ENCODE peak calls at places on chromosomes 7 and 10, in four cellular contexts. R is K562, N is H1, D is HepG2. O is an unnamed sample.

GRCh38 chr7:127588019-127588696 is at the start of gene ARF5:
- DNase-seq in R (peak), N (peak), D (peak), O (peak)

GRCh38 chr7:78605131-78605530 is 806.6 kb downstream of the PHTF2 start:
- DNase-seq in R (no peak), N (no peak), D (no peak), O (no peak)

GRCh38 chr10:71957546-71958275 is 6.5 kb upstream of the CHST3 start:
- DNase-seq in R (no peak), N (no peak), D (peak), O (peak)

GRCh38 chr10:132292972-132293415 is 14.8 kb downstream of the STK32C start:
- DNase-seq in R (no peak), N (no peak), D (no peak), O (no peak)

GRCh38 chr10:8050561-8051108 is 3.9 kb upstream of the GATA3 start:
- DNase-seq in R (no peak), N (no peak), D (peak), O (peak)

GRCh38 chr7:136014659-136015058 is 37.5 kb upstream of the MTPN start:
- DNase-seq in R (no peak), N (no peak), D (no peak), O (no peak)

GRCh38 chr7:157150825-157151412 is 12.2 kb downstream of the UBE3C start:
- DNase-seq in R (peak), N (peak), D (peak), O (no peak)

GRCh38 chr7:26723140-26723539 is 141.2 kb downstream of the SKAP2 start:
- DNase-seq in R (no peak), N (peak), D (no peak), O (no peak)

GRCh38 chr7:132687981-132688383 is 111.7 kb upstream of the PLXNA4 start:
- DNase-seq in R (no peak), N (peak), D (no peak), O (no peak)

GRCh38 chr10:111323567-111323966 is 246.7 kb downstream of the ADRA2A start:
- DNase-seq in R (no peak), N (no peak), D (peak), O (no peak)

GRCh38 chr7:111357691-111358090 is 204.6 kb downstream of the IMMP2L start:
- DNase-seq in R (no peak), N (no peak), D (no peak), O (peak)

GRCh38 chr7:50542132-50542531 is 23.1 kb downstream of the DDC start:
- DNase-seq in R (no peak), N (no peak), D (no peak), O (no peak)

GRCh38 chr7:26653430-26653911 is 210.9 kb downstream of the SKAP2 start:
- DNase-seq in R (no peak), N (no peak), D (no peak), O (no peak)

GRCh38 chr10:127976286-127976685 is 69.4 kb downstream of the PTPRE start:
- DNase-seq in R (no peak), N (no peak), D (no peak), O (no peak)

GRCh38 chr7:30214651-30215137 is 69.7 kb upstream of the ZNRF2 start:
- DNase-seq in R (no peak), N (no peak), D (no peak), O (no peak)

GRCh38 chr7:2112261-2113203 is 120.2 kb downstream of the MAD1L1 start:
- DNase-seq in R (no peak), N (no peak), D (no peak), O (no peak)

DNA sequence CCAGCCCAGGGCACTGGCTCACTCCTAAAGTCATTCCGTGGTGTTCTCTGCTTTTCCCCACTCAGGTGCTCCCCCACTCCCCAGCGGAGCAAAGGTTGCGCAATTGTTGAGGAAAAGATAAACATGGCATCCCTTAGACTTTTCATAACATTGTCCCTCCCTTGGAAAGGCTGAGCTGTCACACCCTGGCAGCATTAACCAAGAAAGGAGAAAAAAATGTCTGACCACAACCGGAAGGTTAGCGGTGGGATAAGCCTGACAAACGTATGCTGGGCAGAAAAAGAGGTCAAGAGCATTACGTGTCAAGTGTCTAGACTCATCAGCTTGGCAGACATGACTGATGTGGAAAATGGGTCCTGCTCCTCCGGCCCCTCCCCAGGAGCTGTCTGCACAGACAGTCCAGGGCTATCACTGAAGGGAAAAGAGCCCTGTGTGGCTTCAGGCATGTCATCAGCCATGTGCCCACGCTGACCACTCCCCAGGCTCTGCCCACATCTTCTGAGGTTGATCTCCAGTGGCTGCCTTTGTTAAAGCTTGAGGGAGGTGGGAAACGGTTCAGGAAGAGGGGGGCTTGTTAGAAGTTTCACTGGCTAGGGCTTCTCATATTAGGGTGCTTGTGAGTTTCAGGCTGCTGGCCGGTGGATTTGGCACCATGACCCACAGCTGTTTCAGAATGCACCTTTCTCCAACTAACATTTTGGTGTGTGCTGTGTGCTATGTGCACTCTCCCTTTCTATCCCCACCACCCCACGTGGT is 30.1 kb downstream of the BTBD16 start:
- DNase-seq in R (no peak), N (no peak), D (no peak), O (no peak)
- TF ChIP-seq RNF2 in R (no peak), N (no peak), D (no peak), O (no peak)

DNA sequence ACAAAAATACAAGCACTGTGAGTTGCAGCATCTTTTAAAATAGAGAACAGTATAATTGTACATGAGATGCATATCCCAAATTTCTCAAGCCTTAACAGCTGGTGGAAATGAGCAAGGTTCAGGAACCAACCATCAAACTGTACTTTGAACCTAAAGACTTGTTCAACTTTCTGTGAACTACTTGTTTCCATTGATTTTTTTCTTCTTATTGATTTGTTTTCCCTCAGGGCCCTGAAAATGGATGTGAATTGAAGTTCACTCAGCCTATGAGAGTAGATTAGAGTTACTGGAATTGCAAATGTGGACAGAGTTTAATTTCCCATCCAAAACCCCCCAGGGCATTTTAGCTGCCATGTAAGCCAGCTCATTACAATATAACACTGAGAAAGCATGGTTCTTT is 1105.7 kb downstream of the REEP3 start:
- DNase-seq in R (no peak), N (no peak), D (no peak), O (no peak)
- TF ChIP-seq RNF2 in R (no peak), N (no peak), D (no peak), O (no peak)

DNA sequence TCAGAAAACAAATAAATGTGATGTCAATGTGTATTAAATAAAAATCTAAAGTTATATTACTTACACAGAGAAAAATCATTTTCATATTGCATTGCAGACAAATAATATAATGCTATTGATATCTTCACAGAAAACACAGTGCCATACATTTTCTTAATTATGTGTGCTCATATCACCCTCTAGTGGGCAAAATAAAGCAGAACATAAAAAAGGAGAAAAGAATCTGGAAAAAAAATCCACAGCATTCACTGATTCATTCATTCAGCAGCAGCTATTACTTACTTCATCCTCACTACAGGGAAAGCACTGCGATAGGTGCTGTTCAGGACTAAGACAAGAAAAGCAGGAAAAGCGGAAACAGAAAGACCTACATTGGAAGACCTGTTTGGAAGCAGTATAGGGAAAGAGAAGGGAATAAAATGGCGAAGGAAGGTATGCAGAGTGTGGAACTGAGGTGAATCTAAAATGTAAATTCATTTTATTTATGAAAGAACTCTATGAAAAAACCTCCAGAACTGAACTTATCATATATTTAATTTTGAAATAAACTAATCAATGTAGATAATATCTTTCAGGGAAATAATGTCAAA is 73.2 kb downstream of the POT1 start:
- DNase-seq in R (peak), N (no peak), D (peak), O (peak)
- TF ChIP-seq RNF2 in R (no peak), N (no peak), D (no peak), O (no peak)

GRCh38 chr7:6273917-6274630 is 1.6 kb upstream of the CYTH3 start:
- DNase-seq in R (no peak), N (no peak), D (no peak), O (no peak)

GRCh38 chr7:6274743-6275142 is 2.3 kb upstream of the CYTH3 start:
- DNase-seq in R (no peak), N (no peak), D (no peak), O (no peak)

GRCh38 chr7:6272481-6273323 is at the start of gene CYTH3:
- DNase-seq in R (peak), N (peak), D (peak), O (peak)

GRCh38 chr7:6271694-6272371 is 591 bp downstream of the CYTH3 start:
- DNase-seq in R (peak), N (peak), D (no peak), O (peak)

GRCh38 chr7:6273380-6273837 is 985 bp upstream of the CYTH3 start:
- DNase-seq in R (no peak), N (no peak), D (peak), O (no peak)
- TF ChIP-seq RNF2 in R (no peak), N (no peak), D (no peak), O (no peak)

GRCh38 chr7:4797858-4798705 is 22.7 kb downstream of the AP5Z1 start:
- DNase-seq in R (peak), N (peak), D (peak), O (peak)
- TF ChIP-seq RNF2 in R (no peak), N (no peak), D (no peak), O (no peak)

GRCh38 chr7:134740364-134740763 is 39.1 kb upstream of the CALD1 start:
- DNase-seq in R (no peak), N (no peak), D (no peak), O (no peak)

GRCh38 chr7:134736381-134736780 is 43.1 kb upstream of the CALD1 start:
- DNase-seq in R (no peak), N (no peak), D (no peak), O (no peak)

GRCh38 chr7:134741901-134742635 is 37.4 kb upstream of the CALD1 start:
- DNase-seq in R (no peak), N (no peak), D (no peak), O (no peak)

GRCh38 chr7:134739362-134739761 is 40.1 kb upstream of the CALD1 start:
- DNase-seq in R (no peak), N (no peak), D (no peak), O (no peak)

GRCh38 chr7:134737561-134738353 is 41.7 kb upstream of the CALD1 start:
- DNase-seq in R (no peak), N (no peak), D (no peak), O (no peak)
- TF ChIP-seq RNF2 in R (no peak), N (no peak), D (no peak), O (no peak)

GRCh38 chr7:44061645-44062179 is 3.7 kb downstream of the PGAM2 start:
- DNase-seq in R (no peak), N (no peak), D (no peak), O (no peak)
- TF ChIP-seq RNF2 in R (no peak), N (no peak), D (no peak), O (no peak)

DNA sequence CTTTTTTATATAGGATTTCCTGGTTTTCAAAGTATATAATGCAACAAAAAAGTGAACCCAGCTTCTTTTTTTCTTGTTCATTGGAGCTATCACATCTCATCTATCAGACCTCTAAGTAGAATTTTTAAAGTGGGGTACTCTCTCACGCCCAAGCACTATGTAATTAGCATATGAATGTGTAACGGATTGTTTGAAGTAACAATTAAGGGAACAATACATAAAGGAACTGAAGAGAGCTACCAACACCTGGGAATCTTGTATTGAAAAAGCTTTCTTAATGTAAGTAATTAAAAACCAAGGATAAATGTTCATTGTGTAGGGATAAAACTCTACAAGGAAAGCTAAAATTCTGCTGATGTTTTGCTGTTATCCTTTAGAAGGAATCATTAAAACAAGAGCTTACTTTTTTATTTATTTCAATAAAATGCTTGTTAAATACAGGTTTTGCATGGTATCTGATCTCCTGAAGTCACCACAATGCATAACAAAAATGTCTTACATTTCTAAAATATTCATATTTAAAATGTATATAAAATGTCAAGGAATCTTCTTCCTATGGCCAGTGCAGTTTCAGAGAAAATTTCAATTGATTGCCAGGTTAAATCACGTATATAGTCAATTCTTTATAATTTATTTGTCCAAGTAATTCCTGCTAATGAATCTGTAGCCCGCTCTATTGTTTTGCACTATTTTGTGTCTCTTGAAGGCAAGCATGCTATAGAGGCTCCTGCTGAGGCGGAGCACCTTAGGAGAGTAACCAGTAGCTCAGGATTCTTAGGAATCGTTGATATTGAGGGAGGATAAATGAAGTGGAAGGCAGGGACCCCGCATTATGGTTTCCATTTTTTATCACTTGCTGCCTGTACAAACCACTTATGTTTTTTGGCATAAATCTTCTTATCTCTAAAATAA is 51.6 kb downstream of the PTPRZ1 start:
- DNase-seq in R (no peak), N (no peak), D (no peak), O (no peak)
- TF ChIP-seq RNF2 in R (no peak), N (no peak), D (no peak), O (no peak)

DNA sequence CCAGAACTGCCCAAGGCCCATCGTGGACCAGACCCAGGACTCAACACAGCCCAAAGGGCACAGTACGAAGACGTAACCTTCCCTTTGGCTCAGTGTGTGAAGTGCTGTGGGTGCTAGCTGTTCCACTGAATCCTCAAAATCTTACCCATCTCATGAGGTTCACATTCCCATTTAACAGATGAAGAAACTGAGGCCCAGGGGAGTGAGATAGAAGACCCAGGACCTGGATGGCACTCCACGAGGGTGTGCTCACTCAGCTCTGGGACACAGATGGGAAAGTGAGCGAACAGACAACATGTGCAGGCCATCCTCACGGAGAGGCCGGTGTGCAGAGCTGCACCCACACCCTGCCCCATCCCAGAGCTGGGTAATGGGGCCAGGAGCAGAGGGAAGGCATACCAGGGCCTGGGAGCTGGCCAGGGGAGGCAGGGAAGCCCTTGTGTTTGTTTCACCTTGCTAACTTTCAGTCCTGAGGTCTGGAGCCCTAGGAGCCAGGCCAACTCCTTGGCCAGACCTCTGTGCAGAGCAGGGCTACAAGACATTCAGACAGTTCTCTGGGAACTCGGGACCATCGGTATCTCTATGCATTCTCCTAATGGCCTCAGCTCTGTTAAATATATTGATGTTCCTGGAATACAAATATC is 100.3 kb upstream of the ZMIZ1 start:
- DNase-seq in R (no peak), N (no peak), D (no peak), O (no peak)
- TF ChIP-seq RNF2 in R (no peak), N (no peak), D (no peak), O (no peak)

DNA sequence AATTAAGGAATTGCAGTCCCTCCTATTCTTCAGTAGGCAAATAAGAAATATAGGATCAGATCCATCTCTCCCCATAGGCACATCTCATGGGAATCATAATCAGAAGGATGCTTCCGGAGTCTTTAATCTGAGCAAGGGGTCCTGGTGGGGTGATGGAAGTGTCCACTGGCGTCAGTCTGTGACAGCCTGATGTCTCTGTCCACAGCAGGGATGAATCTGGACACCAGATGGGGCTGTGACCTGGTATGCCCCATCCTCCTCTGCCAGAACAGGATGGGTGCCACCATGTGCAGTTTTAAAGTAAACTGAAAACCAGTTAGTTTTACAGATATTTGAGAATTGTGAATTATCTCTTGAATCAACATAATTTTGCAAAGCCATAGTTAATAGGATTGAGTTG is 148.7 kb downstream of the C1GALT1 start:
- DNase-seq in R (no peak), N (no peak), D (no peak), O (peak)
- TF ChIP-seq RNF2 in R (no peak), N (no peak), D (no peak), O (no peak)

O was measured in A549.